ENCODE peak calls at places on chromosomes 4 and X, in ten cellular contexts. One of them, this sample, is unnamed.

GRCh38 chr4:5635826-5636196 is 72.5 kb downstream of the EVC2 start:
- DNase-seq in NCI-H2029: no peak
- DNase-seq in stimulated activated CD4-positive, alpha-beta T cell treated with anti-CD3 and anti-CD28 coated beads, Interleukin-1b, Interleukin-23, amount 100 ng/mL, for 4 hours: no peak
- DNase-seq in A673: no peak
- DNase-seq in OCI-LY7: no peak
- DNase-seq in NCI-H187: no peak
- DNase-seq in progenitor cell of endocrine pancreas: no peak
- DNase-seq in cardiac fibroblast: peak; percentile 85
- DNase-seq in cardiac muscle cell: no peak
- DNase-seq in adipocyte: peak; percentile 88
- DNase-seq in this sample: no peak

GRCh38 chrX:14670819-14671218 is 141.5 kb downstream of the GLRA2 start:
- DNase-seq in NCI-H2029: no peak
- DNase-seq in stimulated activated CD4-positive, alpha-beta T cell treated with anti-CD3 and anti-CD28 coated beads, Interleukin-1b, Interleukin-23, amount 100 ng/mL, for 4 hours: no peak
- DNase-seq in A673: no peak
- DNase-seq in OCI-LY7: peak; percentile 11
- DNase-seq in NCI-H187: no peak
- DNase-seq in progenitor cell of endocrine pancreas: no peak
- DNase-seq in cardiac fibroblast: no peak
- DNase-seq in cardiac muscle cell: no peak
- DNase-seq in adipocyte: no peak
- DNase-seq in this sample: no peak

GRCh38 chr4:85783483-85783882 is 308.5 kb downstream of the ARHGAP24 start:
- DNase-seq in NCI-H2029: no peak
- DNase-seq in stimulated activated CD4-positive, alpha-beta T cell treated with anti-CD3 and anti-CD28 coated beads, Interleukin-1b, Interleukin-23, amount 100 ng/mL, for 4 hours: no peak
- DNase-seq in A673: peak; percentile 18
- DNase-seq in OCI-LY7: peak; percentile 27
- DNase-seq in NCI-H187: no peak
- DNase-seq in progenitor cell of endocrine pancreas: no peak
- DNase-seq in cardiac fibroblast: peak; percentile 99
- DNase-seq in cardiac muscle cell: no peak
- DNase-seq in adipocyte: peak; percentile 74
- DNase-seq in this sample: no peak

GRCh38 chrX:7568130-7568529 is 274.8 kb upstream of the VCX start:
- DNase-seq in NCI-H2029: no peak
- DNase-seq in stimulated activated CD4-positive, alpha-beta T cell treated with anti-CD3 and anti-CD28 coated beads, Interleukin-1b, Interleukin-23, amount 100 ng/mL, for 4 hours: no peak
- DNase-seq in A673: no peak
- DNase-seq in OCI-LY7: no peak
- DNase-seq in NCI-H187: no peak
- DNase-seq in progenitor cell of endocrine pancreas: no peak
- DNase-seq in cardiac fibroblast: no peak
- DNase-seq in cardiac muscle cell: no peak
- DNase-seq in adipocyte: no peak
- DNase-seq in this sample: no peak

GRCh38 chrX:118116308-118117068 is at the start of gene KLHL13:
- DNase-seq in NCI-H2029: no peak
- DNase-seq in stimulated activated CD4-positive, alpha-beta T cell treated with anti-CD3 and anti-CD28 coated beads, Interleukin-1b, Interleukin-23, amount 100 ng/mL, for 4 hours: no peak
- DNase-seq in A673: peak; percentile 55
- DNase-seq in OCI-LY7: no peak
- DNase-seq in NCI-H187: no peak
- DNase-seq in progenitor cell of endocrine pancreas: peak; percentile 35
- DNase-seq in cardiac fibroblast: peak; percentile 17
- DNase-seq in cardiac muscle cell: peak; percentile 64
- DNase-seq in adipocyte: peak; percentile 63
- DNase-seq in this sample: no peak

GRCh38 chr4:80610845-80611244 is 275.3 kb downstream of the CFAP299 start:
- DNase-seq in NCI-H2029: no peak
- DNase-seq in stimulated activated CD4-positive, alpha-beta T cell treated with anti-CD3 and anti-CD28 coated beads, Interleukin-1b, Interleukin-23, amount 100 ng/mL, for 4 hours: no peak
- DNase-seq in A673: no peak
- DNase-seq in OCI-LY7: peak; percentile 99
- DNase-seq in NCI-H187: peak; percentile 92
- DNase-seq in progenitor cell of endocrine pancreas: no peak
- DNase-seq in cardiac fibroblast: peak; percentile 51
- DNase-seq in cardiac muscle cell: no peak
- DNase-seq in adipocyte: no peak
- DNase-seq in this sample: no peak

GRCh38 chr4:76738081-76738931 is 159.6 kb downstream of the SOWAHB start:
- DNase-seq in NCI-H2029: no peak
- DNase-seq in stimulated activated CD4-positive, alpha-beta T cell treated with anti-CD3 and anti-CD28 coated beads, Interleukin-1b, Interleukin-23, amount 100 ng/mL, for 4 hours: no peak
- DNase-seq in A673: no peak
- DNase-seq in OCI-LY7: no peak
- DNase-seq in NCI-H187: no peak
- DNase-seq in progenitor cell of endocrine pancreas: no peak
- DNase-seq in cardiac fibroblast: peak; percentile 70
- DNase-seq in cardiac muscle cell: no peak
- DNase-seq in adipocyte: peak; percentile 76
- DNase-seq in this sample: no peak

GRCh38 chrX:17655232-17656034 is 81.9 kb upstream of the SCML1 start:
- DNase-seq in NCI-H2029: no peak
- DNase-seq in stimulated activated CD4-positive, alpha-beta T cell treated with anti-CD3 and anti-CD28 coated beads, Interleukin-1b, Interleukin-23, amount 100 ng/mL, for 4 hours: no peak
- DNase-seq in A673: no peak
- DNase-seq in OCI-LY7: no peak
- DNase-seq in NCI-H187: no peak
- DNase-seq in progenitor cell of endocrine pancreas: no peak
- DNase-seq in cardiac fibroblast: peak; percentile 10
- DNase-seq in cardiac muscle cell: peak; percentile 56
- DNase-seq in adipocyte: peak; percentile 0
- DNase-seq in this sample: no peak